ENCODE peak calls at places on chromosomes 16 and 17, in six cellular contexts. One of them, this sample, is unnamed.
A peak's percentile ranks its signal among the peaks of the same experiment; 100 is the strongest.

GRCh38 chr16:49441366-49441780 is 67.8 kb downstream of the C16orf78 start:
- DNase-seq in right lobe of liver: peak; percentile 64
- DNase-seq in tibial nerve: peak; percentile 15
- DNase-seq in A673: peak; percentile 11
- DNase-seq in PC-9: no peak
- DNase-seq in ovary: peak; percentile 13
- DNase-seq in this sample: no peak

GRCh38 chr16:26530584-26531289 is 536.0 kb upstream of the C16orf82 start:
- DNase-seq in right lobe of liver: peak; percentile 83
- DNase-seq in tibial nerve: no peak
- DNase-seq in A673: no peak
- DNase-seq in PC-9: no peak
- DNase-seq in ovary: no peak
- DNase-seq in this sample: no peak

GRCh38 chr17:83057793-83058477 is 21.5 kb upstream of the METRNL start:
- DNase-seq in right lobe of liver: no peak
- DNase-seq in tibial nerve: peak; percentile 3
- DNase-seq in A673: no peak
- DNase-seq in PC-9: no peak
- DNase-seq in ovary: peak; percentile 8
- DNase-seq in this sample: peak; percentile 9

GRCh38 chr17:73899839-73900238 is 255.6 kb upstream of the SDK2 start:
- DNase-seq in right lobe of liver: no peak
- DNase-seq in tibial nerve: no peak
- DNase-seq in A673: no peak
- DNase-seq in PC-9: no peak
- DNase-seq in ovary: no peak
- DNase-seq in this sample: peak; percentile 3

GRCh38 chr17:5741810-5742209 is 157.5 kb upstream of the NLRP1 start:
- DNase-seq in right lobe of liver: no peak
- DNase-seq in tibial nerve: no peak
- DNase-seq in A673: no peak
- DNase-seq in PC-9: no peak
- DNase-seq in ovary: no peak
- DNase-seq in this sample: no peak

GRCh38 chr16:84169765-84170310 is 17.0 kb downstream of the TAF1C start:
- DNase-seq in right lobe of liver: no peak
- DNase-seq in tibial nerve: no peak
- DNase-seq in A673: no peak
- DNase-seq in PC-9: no peak
- DNase-seq in ovary: no peak
- DNase-seq in this sample: no peak

GRCh38 chr16:75402821-75403475 is 30.4 kb downstream of the CFDP1 start:
- DNase-seq in right lobe of liver: no peak
- DNase-seq in tibial nerve: peak; percentile 28
- DNase-seq in A673: peak; percentile 65
- DNase-seq in PC-9: peak; percentile 8
- DNase-seq in ovary: no peak
- DNase-seq in this sample: no peak

GRCh38 chr16:86243571-86244154 is 266.7 kb upstream of the FOXF1 start:
- DNase-seq in right lobe of liver: no peak
- DNase-seq in tibial nerve: no peak
- DNase-seq in A673: no peak
- DNase-seq in PC-9: no peak
- DNase-seq in ovary: no peak
- DNase-seq in this sample: no peak

GRCh38 chr17:80260791-80261158 is at the start of gene RNF213:
- DNase-seq in right lobe of liver: peak; percentile 79
- DNase-seq in tibial nerve: no peak
- DNase-seq in A673: peak; percentile 43
- DNase-seq in PC-9: peak; percentile 57
- DNase-seq in ovary: peak; percentile 45
- DNase-seq in this sample: peak; percentile 66

GRCh38 chr16:67884684-67885083 is at the start of gene NRN1L:
- DNase-seq in right lobe of liver: peak; percentile 94
- DNase-seq in tibial nerve: peak; percentile 86
- DNase-seq in A673: peak; percentile 95
- DNase-seq in PC-9: peak; percentile 91
- DNase-seq in ovary: peak; percentile 96
- DNase-seq in this sample: peak; percentile 92

GRCh38 chr16:47726031-47726675 is 265.0 kb downstream of the PHKB start:
- DNase-seq in right lobe of liver: no peak
- DNase-seq in tibial nerve: no peak
- DNase-seq in A673: no peak
- DNase-seq in PC-9: no peak
- DNase-seq in ovary: no peak
- DNase-seq in this sample: no peak

GRCh38 chr17:30238003-30238344 is 2.5 kb upstream of the SLC6A4 start:
- DNase-seq in right lobe of liver: no peak
- DNase-seq in tibial nerve: no peak
- DNase-seq in A673: no peak
- DNase-seq in PC-9: no peak
- DNase-seq in ovary: no peak
- DNase-seq in this sample: no peak

GRCh38 chr16:69934044-69934443 is 17.1 kb upstream of the CLEC18A start:
- DNase-seq in right lobe of liver: no peak
- DNase-seq in tibial nerve: peak; percentile 1
- DNase-seq in A673: no peak
- DNase-seq in PC-9: no peak
- DNase-seq in ovary: no peak
- DNase-seq in this sample: no peak

GRCh38 chr17:70604854-70605253 is 435.5 kb downstream of the KCNJ2 start:
- DNase-seq in right lobe of liver: no peak
- DNase-seq in tibial nerve: no peak
- DNase-seq in A673: peak; percentile 5
- DNase-seq in PC-9: no peak
- DNase-seq in ovary: no peak
- DNase-seq in this sample: no peak

GRCh38 chr17:67365762-67366192 is 600 bp downstream of the PSMD12 start:
- DNase-seq in right lobe of liver: no peak
- DNase-seq in tibial nerve: no peak
- DNase-seq in A673: no peak
- DNase-seq in PC-9: peak; percentile 9
- DNase-seq in ovary: no peak
- DNase-seq in this sample: no peak

GRCh38 chr16:20814761-20815160 is 8.4 kb downstream of the REXO5 start:
- DNase-seq in right lobe of liver: no peak
- DNase-seq in tibial nerve: no peak
- DNase-seq in A673: no peak
- DNase-seq in PC-9: no peak
- DNase-seq in ovary: no peak
- DNase-seq in this sample: no peak

GRCh38 chr17:12421077-12421476 is 244.6 kb upstream of the MYOCD start:
- DNase-seq in right lobe of liver: no peak
- DNase-seq in tibial nerve: no peak
- DNase-seq in A673: no peak
- DNase-seq in PC-9: no peak
- DNase-seq in ovary: no peak
- DNase-seq in this sample: no peak

GRCh38 chr16:4935231-4935855 is 1.6 kb downstream of the PPL start:
- DNase-seq in right lobe of liver: peak; percentile 97
- DNase-seq in tibial nerve: peak; percentile 84
- DNase-seq in A673: no peak
- DNase-seq in PC-9: peak; percentile 72
- DNase-seq in ovary: peak; percentile 75
- DNase-seq in this sample: no peak

GRCh38 chr17:68732301-68732749 is 131.2 kb upstream of the FAM20A start:
- DNase-seq in right lobe of liver: no peak
- DNase-seq in tibial nerve: no peak
- DNase-seq in A673: no peak
- DNase-seq in PC-9: no peak
- DNase-seq in ovary: no peak
- DNase-seq in this sample: no peak

GRCh38 chr17:68734911-68735310 is 133.7 kb upstream of the FAM20A start:
- DNase-seq in right lobe of liver: no peak
- DNase-seq in tibial nerve: no peak
- DNase-seq in A673: no peak
- DNase-seq in PC-9: no peak
- DNase-seq in ovary: no peak
- DNase-seq in this sample: no peak

GRCh38 chr17:68733241-68734176 is 132.3 kb upstream of the FAM20A start:
- DNase-seq in right lobe of liver: no peak
- DNase-seq in tibial nerve: peak; percentile 28
- DNase-seq in A673: peak; percentile 29
- DNase-seq in PC-9: no peak
- DNase-seq in ovary: peak; percentile 39
- DNase-seq in this sample: no peak

GRCh38 chr17:68731465-68731864 is 130.3 kb upstream of the FAM20A start:
- DNase-seq in right lobe of liver: no peak
- DNase-seq in tibial nerve: no peak
- DNase-seq in A673: no peak
- DNase-seq in PC-9: no peak
- DNase-seq in ovary: no peak
- DNase-seq in this sample: no peak

DNA sequence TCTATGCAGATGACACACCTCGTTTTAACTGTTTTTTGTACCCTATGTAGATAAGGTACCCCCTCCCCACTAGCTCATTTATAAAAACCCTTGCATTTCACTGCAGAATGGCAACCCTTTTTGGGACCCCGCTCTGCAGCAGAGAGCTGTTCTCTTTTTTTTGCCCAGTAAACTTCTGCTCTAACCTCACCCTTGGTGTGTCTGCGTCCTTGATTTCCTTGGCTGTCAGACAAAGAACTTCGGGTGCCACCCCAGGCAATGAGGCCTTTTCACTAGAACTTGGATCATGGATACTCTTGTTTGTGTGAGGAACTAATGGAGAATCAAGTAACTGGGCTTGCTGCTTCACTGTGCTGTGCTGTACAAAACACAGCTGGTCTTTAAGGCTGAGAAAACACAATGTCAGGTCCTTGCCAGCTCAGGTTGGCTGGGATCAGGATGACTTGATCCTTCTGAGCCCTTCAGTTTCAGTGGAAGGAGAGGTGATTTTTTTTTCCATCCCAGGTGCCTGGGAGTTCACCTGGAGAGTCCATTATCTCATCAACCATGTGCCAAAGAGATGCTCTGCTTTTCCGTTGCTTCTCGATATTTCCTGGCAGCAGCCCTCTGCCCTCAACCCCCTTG is 133.1 kb upstream of the FAM20A start:
- DNase-seq in right lobe of liver: no peak
- DNase-seq in tibial nerve: no peak
- DNase-seq in A673: no peak
- DNase-seq in PC-9: no peak
- DNase-seq in ovary: peak; percentile 23
- DNase-seq in this sample: no peak
- TF ChIP-seq CTCF in right lobe of liver: no peak
- TF ChIP-seq CTCF in tibial nerve: no peak
- TF ChIP-seq CTCF in A673: no peak
- TF ChIP-seq CTCF in PC-9: no peak
- TF ChIP-seq CTCF in ovary: no peak
- TF ChIP-seq CTCF in this sample: no peak

GRCh38 chr16:50600582-50601283 is 52.5 kb downstream of the NKD1 start:
- DNase-seq in right lobe of liver: peak; percentile 46
- DNase-seq in tibial nerve: no peak
- DNase-seq in A673: no peak
- DNase-seq in PC-9: no peak
- DNase-seq in ovary: no peak
- DNase-seq in this sample: no peak

GRCh38 chr16:50602126-50602525 is 53.9 kb downstream of the NKD1 start:
- DNase-seq in right lobe of liver: no peak
- DNase-seq in tibial nerve: no peak
- DNase-seq in A673: no peak
- DNase-seq in PC-9: no peak
- DNase-seq in ovary: no peak
- DNase-seq in this sample: no peak

GRCh38 chr16:50602531-50603205 is 54.5 kb downstream of the NKD1 start:
- DNase-seq in right lobe of liver: peak; percentile 38
- DNase-seq in tibial nerve: no peak
- DNase-seq in A673: no peak
- DNase-seq in PC-9: peak; percentile 71
- DNase-seq in ovary: no peak
- DNase-seq in this sample: no peak

GRCh38 chr16:50599494-50599893 is 51.3 kb downstream of the NKD1 start:
- DNase-seq in right lobe of liver: no peak
- DNase-seq in tibial nerve: no peak
- DNase-seq in A673: no peak
- DNase-seq in PC-9: no peak
- DNase-seq in ovary: no peak
- DNase-seq in this sample: no peak

GRCh38 chr16:50601341-50601740 is 53.1 kb downstream of the NKD1 start:
- DNase-seq in right lobe of liver: peak; percentile 39
- DNase-seq in tibial nerve: no peak
- DNase-seq in A673: no peak
- DNase-seq in PC-9: no peak
- DNase-seq in ovary: no peak
- DNase-seq in this sample: no peak
- H3K27ac ChIP-seq in right lobe of liver: no peak overlapping the region
- H3K27ac ChIP-seq in tibial nerve: no peak overlapping the region
- H3K27ac ChIP-seq in A673: no peak overlapping the region
- H3K27ac ChIP-seq in PC-9: no peak overlapping the region
- H3K27ac ChIP-seq in ovary: peak overlapping the region; percentile 60
- H3K27ac ChIP-seq in this sample: no peak overlapping the region

GRCh38 chr16:790086-790485 is 1.7 kb downstream of the CHTF18 start:
- DNase-seq in right lobe of liver: no peak
- DNase-seq in tibial nerve: no peak
- DNase-seq in A673: no peak
- DNase-seq in PC-9: no peak
- DNase-seq in ovary: no peak
- DNase-seq in this sample: no peak
- H3K4me3 ChIP-seq in right lobe of liver: no peak overlapping the region
- H3K4me3 ChIP-seq in tibial nerve: no peak overlapping the region
- H3K4me3 ChIP-seq in A673: no peak overlapping the region
- H3K4me3 ChIP-seq in PC-9: no peak overlapping the region
- H3K4me3 ChIP-seq in ovary: no peak overlapping the region
- H3K4me3 ChIP-seq in this sample: no peak overlapping the region

GRCh38 chr17:37667039-37667438 is 23.8 kb upstream of the DDX52 start:
- DNase-seq in right lobe of liver: no peak
- DNase-seq in tibial nerve: no peak
- DNase-seq in A673: no peak
- DNase-seq in PC-9: no peak
- DNase-seq in ovary: no peak
- DNase-seq in this sample: no peak

GRCh38 chr17:37664214-37664613 is 21.0 kb upstream of the DDX52 start:
- DNase-seq in right lobe of liver: no peak
- DNase-seq in tibial nerve: no peak
- DNase-seq in A673: no peak
- DNase-seq in PC-9: no peak
- DNase-seq in ovary: no peak
- DNase-seq in this sample: no peak

GRCh38 chr17:37661372-37662014 is 18.2 kb upstream of the DDX52 start:
- DNase-seq in right lobe of liver: no peak
- DNase-seq in tibial nerve: no peak
- DNase-seq in A673: no peak
- DNase-seq in PC-9: no peak
- DNase-seq in ovary: no peak
- DNase-seq in this sample: no peak

GRCh38 chr17:37659887-37660286 is 16.6 kb upstream of the DDX52 start:
- DNase-seq in right lobe of liver: no peak
- DNase-seq in tibial nerve: no peak
- DNase-seq in A673: no peak
- DNase-seq in PC-9: no peak
- DNase-seq in ovary: no peak
- DNase-seq in this sample: no peak

DNA sequence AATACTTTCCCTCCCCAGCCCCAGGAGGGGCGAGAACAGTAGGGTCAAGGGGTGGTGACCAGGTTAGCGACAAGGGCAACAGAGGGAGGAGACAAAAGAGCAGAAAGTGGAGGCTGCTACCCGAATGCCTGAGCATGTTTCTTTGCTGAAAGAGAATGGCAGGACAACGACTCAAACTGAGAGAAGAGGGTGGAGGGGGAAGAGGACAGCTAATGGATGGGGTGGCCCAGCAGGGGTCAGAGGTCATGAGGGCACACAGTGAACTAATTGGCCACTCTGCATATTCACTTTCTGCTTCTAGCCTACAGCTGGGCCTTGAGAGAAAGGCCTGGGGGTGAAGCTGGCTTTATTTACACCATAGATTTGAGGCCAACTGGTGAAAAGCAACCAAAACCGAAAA is 19.1 kb upstream of the DDX52 start:
- DNase-seq in right lobe of liver: no peak
- DNase-seq in tibial nerve: no peak
- DNase-seq in A673: no peak
- DNase-seq in PC-9: no peak
- DNase-seq in ovary: no peak
- DNase-seq in this sample: no peak
- TF ChIP-seq CTCF in right lobe of liver: no peak
- TF ChIP-seq CTCF in tibial nerve: no peak
- TF ChIP-seq CTCF in A673: no peak
- TF ChIP-seq CTCF in PC-9: no peak
- TF ChIP-seq CTCF in ovary: no peak
- TF ChIP-seq CTCF in this sample: no peak

This sample was measured in WERI-Rb-1.